ENCODE peak calls at places on chromosomes 2 and 18, in nine cellular contexts. I is foreskin fibroblast, D is GM23338, F is fibroblast of the aortic adventitia, W is upper lobe of right lung, N is transverse colon, C is thoracic aorta, M is prostate gland, E is hepatocyte. G is an unnamed sample.

GRCh38 chr2:3692375-3692774 is 11.0 kb upstream of the DCDC2C start:
- DNase-seq in I (no peak), D (peak; percentile 63), F (no peak), W (no peak), N (no peak), C (no peak), M (no peak), E (no peak), G (no peak)

GRCh38 chr2:19868705-19869550 is 32.9 kb downstream of the TTC32 start:
- DNase-seq in I (peak; percentile 22), D (peak; percentile 65), F (no peak), W (peak; percentile 74), N (peak; percentile 71), C (no peak), M (no peak), E (peak; percentile 84), G (no peak)

GRCh38 chr2:239037559-239037910 is 189.7 kb downstream of the TWIST2 start:
- DNase-seq in I (no peak), D (no peak), F (no peak), W (no peak), N (no peak), C (no peak), M (no peak), E (no peak), G (no peak)

GRCh38 chr2:54306561-54306960 is 50.5 kb upstream of the TSPYL6 start:
- DNase-seq in I (no peak), D (no peak), F (no peak), W (no peak), N (no peak), C (no peak), M (no peak), E (no peak), G (no peak)

GRCh38 chr2:120391905-120392665 is 46.1 kb downstream of the INHBB start:
- DNase-seq in I (no peak), D (no peak), F (no peak), W (peak; percentile 54), N (peak; percentile 2), C (no peak), M (no peak), E (no peak), G (no peak)

GRCh38 chr2:74778381-74779371 is 55.3 kb upstream of the HK2 start:
- DNase-seq in I (peak; percentile 53), D (peak; percentile 91), F (no peak), W (no peak), N (no peak), C (no peak), M (no peak), E (no peak), G (no peak)

GRCh38 chr18:23964282-23965238 is 50.0 kb upstream of the TTC39C start:
- DNase-seq in I (no peak), D (peak; percentile 58), F (no peak), W (no peak), N (peak; percentile 52), C (no peak), M (no peak), E (peak; percentile 3), G (no peak)

GRCh38 chr2:241545523-241546473 is 12.7 kb upstream of the BOK start:
- DNase-seq in I (no peak), D (no peak), F (no peak), W (no peak), N (no peak), C (no peak), M (no peak), E (no peak), G (no peak)

GRCh38 chr2:71832844-71833243 is 314.8 kb downstream of the CYP26B1 start:
- DNase-seq in I (no peak), D (no peak), F (no peak), W (no peak), N (no peak), C (no peak), M (no peak), E (no peak), G (no peak)

GRCh38 chr2:239467281-239467955 is 66.6 kb upstream of the HDAC4 start:
- DNase-seq in I (no peak), D (no peak), F (no peak), W (no peak), N (no peak), C (no peak), M (no peak), E (no peak), G (no peak)

GRCh38 chr2:164954954-164955701 is at the start of gene SLC38A11:
- DNase-seq in I (no peak), D (peak; percentile 46), F (peak; percentile 9), W (peak; percentile 70), N (peak; percentile 22), C (no peak), M (peak; percentile 51), E (peak; percentile 19), G (no peak)

GRCh38 chr2:60843006-60843405 is 38.4 kb upstream of the REL start:
- DNase-seq in I (no peak), D (no peak), F (no peak), W (no peak), N (no peak), C (no peak), M (no peak), E (no peak), G (no peak)

GRCh38 chr2:238854699-238855111 is 6.8 kb downstream of the TWIST2 start:
- DNase-seq in I (no peak), D (peak; percentile 16), F (peak; percentile 68), W (no peak), N (no peak), C (no peak), M (no peak), E (no peak), G (no peak)

GRCh38 chr2:16525265-16525887 is 140.3 kb downstream of the CYRIA start:
- DNase-seq in I (no peak), D (peak; percentile 83), F (no peak), W (no peak), N (peak; percentile 26), C (no peak), M (no peak), E (peak; percentile 25), G (no peak)

GRCh38 chr2:234670052-234670451 is 173.2 kb upstream of the ARL4C start:
- DNase-seq in I (peak; percentile 61), D (no peak), F (peak; percentile 88), W (no peak), N (no peak), C (no peak), M (no peak), E (no peak), G (peak; percentile 57)

GRCh38 chr2:147636238-147636887 is 208.5 kb upstream of the ACVR2A start:
- DNase-seq in I (peak; percentile 3), D (no peak), F (peak; percentile 81), W (no peak), N (no peak), C (no peak), M (no peak), E (peak; percentile 26), G (no peak)

GRCh38 chr2:102848366-102848839 is 86.6 kb downstream of the TMEM182 start:
- DNase-seq in I (no peak), D (peak; percentile 92), F (peak; percentile 23), W (peak; percentile 89), N (peak; percentile 67), C (no peak), M (no peak), E (peak; percentile 93), G (no peak)

GRCh38 chr18:76791106-76791505 is 31.3 kb upstream of the ZNF236 start:
- DNase-seq in I (no peak), D (no peak), F (no peak), W (no peak), N (no peak), C (no peak), M (no peak), E (no peak), G (no peak)

DNA sequence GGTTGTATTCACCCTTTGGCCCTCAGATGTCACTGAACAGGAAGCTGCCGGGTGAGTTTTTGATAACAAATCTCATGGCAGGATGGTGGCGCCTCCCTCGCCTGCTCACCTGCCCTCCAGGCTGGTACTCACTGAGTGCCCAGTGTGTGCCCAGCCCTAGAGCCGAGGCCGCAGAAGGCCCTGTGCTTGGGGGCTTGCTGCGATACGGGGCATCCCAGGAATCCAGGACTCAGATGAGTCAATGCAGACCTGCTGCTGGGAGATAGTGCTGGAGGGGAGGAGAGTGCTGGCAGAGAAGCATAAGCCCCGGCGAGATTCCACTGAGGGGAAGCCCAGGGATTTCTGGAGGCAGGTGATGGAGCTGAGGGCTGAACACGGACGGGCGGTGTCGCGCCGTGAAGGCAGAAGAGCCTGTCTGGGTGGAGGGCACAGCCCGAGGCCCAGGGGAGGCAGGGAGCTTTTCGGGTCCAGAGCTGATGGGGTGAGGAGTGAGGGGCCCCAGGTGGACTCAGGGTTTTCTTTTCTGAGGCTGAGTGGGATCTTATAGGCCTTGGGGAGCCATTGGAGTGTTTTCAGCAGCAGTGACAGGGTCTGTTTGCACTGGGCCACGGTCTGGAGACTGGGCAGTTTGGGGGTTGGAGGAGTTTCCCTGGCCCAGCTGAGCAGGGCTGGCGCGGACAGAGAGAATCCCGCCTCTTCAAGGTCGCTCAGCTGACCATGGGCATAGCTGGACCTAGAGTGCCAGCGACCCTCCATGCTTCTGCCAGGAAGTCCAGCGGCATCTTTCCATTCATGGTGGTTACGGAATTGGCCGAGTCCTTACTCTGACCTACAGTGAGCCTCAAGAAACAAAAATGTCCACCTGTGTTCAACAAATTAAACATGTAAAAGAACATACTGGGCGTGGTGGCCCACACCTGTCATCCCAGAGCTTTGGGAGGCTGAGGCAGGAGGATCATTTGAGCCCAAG is 35.5 kb downstream of the LDLRAD4 start:
- DNase-seq in I (no peak), D (no peak), F (no peak), W (peak; percentile 51), N (no peak), C (no peak), M (no peak), E (no peak), G (no peak)
- TF ChIP-seq CTCF in I (no peak), D (no peak), F (no peak), W (no peak), N (no peak), C (no peak), M (no peak), E (no peak), G (no peak)

GRCh38 chr2:201909348-201909747 is 103.0 kb downstream of the CDK15 start:
- DNase-seq in I (peak; percentile 80), D (no peak), F (peak; percentile 78), W (no peak), N (no peak), C (no peak), M (no peak), E (no peak), G (peak; percentile 52)
- H3K4me3 ChIP-seq in I (peak overlapping the region; percentile 12), D (no peak overlapping the region), F (no peak overlapping the region), W (no peak overlapping the region), N (no peak overlapping the region), C (no peak overlapping the region), M (no peak overlapping the region), E (no peak overlapping the region), G (peak overlapping the region; percentile 11)

DNA sequence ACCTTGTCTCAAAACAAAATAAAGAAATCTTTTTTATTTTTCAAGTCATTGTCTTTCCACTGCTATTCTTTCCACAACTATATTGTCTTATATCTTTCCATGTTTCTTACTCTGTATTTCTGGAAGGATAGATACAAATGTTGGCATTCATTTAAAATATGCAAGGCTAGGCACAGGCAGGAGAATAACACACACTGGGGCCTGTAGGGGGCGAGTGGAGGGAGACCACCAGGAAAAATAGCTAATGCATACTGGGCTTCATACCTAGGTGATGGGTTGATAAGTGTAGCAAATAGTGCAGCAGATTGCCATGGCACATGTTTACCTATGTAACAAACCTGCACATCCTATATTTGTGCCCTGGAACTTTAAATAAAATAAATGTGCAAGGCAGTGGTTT is 9.6 kb downstream of the MRPL30 start:
- DNase-seq in I (no peak), D (peak; percentile 9), F (no peak), W (no peak), N (no peak), C (no peak), M (no peak), E (no peak), G (no peak)
- TF ChIP-seq CTCF in I (no peak), D (peak; percentile 35), F (no peak), W (no peak), N (no peak), C (no peak), M (no peak), E (no peak), G (peak; percentile 2)

GRCh38 chr2:104853401-104853925 is 452 bp upstream of the POU3F3 start:
- DNase-seq in I (no peak), D (no peak), F (no peak), W (no peak), N (no peak), C (no peak), M (no peak), E (no peak), G (no peak)
- H3K4me3 ChIP-seq in I (no peak overlapping the region), D (peak overlapping the region; percentile 67), F (no peak overlapping the region), W (peak overlapping the region; percentile 32), N (peak overlapping the region; percentile 47), C (peak overlapping the region; percentile 80), M (no peak overlapping the region), E (no peak overlapping the region), G (no peak overlapping the region)

G was measured in AG09309.